ENCODE peak calls at places on chromosomes 3 and 15, in four cellular contexts. Y, E, Q and A are unnamed samples.

GRCh38 chr3:139388961-139389551 is 391 bp downstream of the COPB2 start:
- DNase-seq in Y (no peak), E (no peak), Q (no peak), A (no peak)

GRCh38 chr3:172447611-172448579 is at the start of gene GHSR:
- DNase-seq in Y (no peak), E (no peak), Q (no peak), A (no peak)

GRCh38 chr3:167723872-167724271 is 10.8 kb downstream of the PDCD10 start:
- DNase-seq in Y (no peak), E (no peak), Q (no peak), A (no peak)

GRCh38 chr15:28868744-28869143 is 17.0 kb upstream of the APBA2 start:
- DNase-seq in Y (no peak), E (no peak), Q (no peak), A (no peak)

GRCh38 chr3:44318929-44319328 is 19.6 kb upstream of the TCAIM start:
- DNase-seq in Y (no peak), E (no peak), Q (no peak), A (no peak)

GRCh38 chr3:29255854-29256696 is 24.8 kb upstream of the RBMS3 start:
- DNase-seq in Y (no peak), E (no peak), Q (no peak), A (no peak)

GRCh38 chr3:46423588-46423987 is 16.5 kb downstream of the CCRL2 start:
- DNase-seq in Y (no peak), E (peak), Q (no peak), A (no peak)

GRCh38 chr15:43505723-43506122 is 11.7 kb upstream of the MAP1A start:
- DNase-seq in Y (no peak), E (no peak), Q (no peak), A (no peak)

GRCh38 chr3:134471521-134472193 is 14.1 kb downstream of the ANAPC13 start:
- DNase-seq in Y (no peak), E (no peak), Q (no peak), A (no peak)

GRCh38 chr3:150333482-150333881 is 74.6 kb upstream of the TSC22D2 start:
- DNase-seq in Y (no peak), E (no peak), Q (no peak), A (no peak)

GRCh38 chr3:127809611-127810010 is 12.7 kb downstream of the MGLL start:
- DNase-seq in Y (no peak), E (no peak), Q (no peak), A (no peak)

GRCh38 chr15:34456658-34457057 is 19.1 kb upstream of the GOLGA8A start:
- DNase-seq in Y (no peak), E (no peak), Q (no peak), A (no peak)

GRCh38 chr15:90701880-90702630 is 15.1 kb upstream of the BLM start:
- DNase-seq in Y (no peak), E (no peak), Q (no peak), A (no peak)

GRCh38 chr15:100560323-100560722 is 31.6 kb upstream of the CERS3 start:
- DNase-seq in Y (no peak), E (no peak), Q (no peak), A (no peak)

GRCh38 chr15:31502541-31503229 is 176.1 kb downstream of the KLF13 start:
- DNase-seq in Y (no peak), E (no peak), Q (no peak), A (no peak)

GRCh38 chr3:133295199-133295901 is 104.5 kb upstream of the BFSP2 start:
- DNase-seq in Y (no peak), E (no peak), Q (no peak), A (no peak)

GRCh38 chr15:52803543-52804306 is 13.6 kb upstream of the ONECUT1 start:
- DNase-seq in Y (no peak), E (no peak), Q (no peak), A (peak)

GRCh38 chr15:51322622-51323296 is 15.6 kb downstream of the CYP19A1 start:
- DNase-seq in Y (no peak), E (no peak), Q (peak), A (peak)

GRCh38 chr3:96803860-96804259 is 10.5 kb upstream of the EPHA6 start:
- DNase-seq in Y (no peak), E (no peak), Q (no peak), A (no peak)

GRCh38 chr3:81743096-81744025 is 18.1 kb downstream of the GBE1 start:
- DNase-seq in Y (no peak), E (no peak), Q (no peak), A (peak)

GRCh38 chr15:64930778-64931240 is 19.1 kb downstream of the ANKDD1A start:
- DNase-seq in Y (no peak), E (no peak), Q (peak), A (no peak)

GRCh38 chr3:14598143-14598569 is 53.4 kb upstream of the CCDC174 start:
- DNase-seq in Y (no peak), E (no peak), Q (no peak), A (no peak)

GRCh38 chr15:93065641-93066045 is 23.4 kb downstream of the RGMA start:
- DNase-seq in Y (no peak), E (no peak), Q (no peak), A (no peak)

GRCh38 chr3:41640076-41640475 is 321.8 kb downstream of the ULK4 start:
- DNase-seq in Y (no peak), E (no peak), Q (no peak), A (no peak)

GRCh38 chr15:82843561-82843960 is 34.1 kb downstream of the WHAMM start:
- DNase-seq in Y (no peak), E (no peak), Q (no peak), A (no peak)

GRCh38 chr15:101310163-101310480 is 15.1 kb upstream of the SNRPA1 start:
- DNase-seq in Y (no peak), E (no peak), Q (no peak), A (no peak)

GRCh38 chr3:51340989-51341636 is 44.0 kb upstream of the MANF start:
- DNase-seq in Y (no peak), E (peak), Q (peak), A (no peak)

GRCh38 chr3:37741644-37742043 is 120.0 kb upstream of the CTDSPL start:
- DNase-seq in Y (no peak), E (peak), Q (peak), A (peak)

GRCh38 chr3:190694335-190695001 is 168.0 kb downstream of the GMNC start:
- DNase-seq in Y (no peak), E (no peak), Q (no peak), A (peak)

DNA sequence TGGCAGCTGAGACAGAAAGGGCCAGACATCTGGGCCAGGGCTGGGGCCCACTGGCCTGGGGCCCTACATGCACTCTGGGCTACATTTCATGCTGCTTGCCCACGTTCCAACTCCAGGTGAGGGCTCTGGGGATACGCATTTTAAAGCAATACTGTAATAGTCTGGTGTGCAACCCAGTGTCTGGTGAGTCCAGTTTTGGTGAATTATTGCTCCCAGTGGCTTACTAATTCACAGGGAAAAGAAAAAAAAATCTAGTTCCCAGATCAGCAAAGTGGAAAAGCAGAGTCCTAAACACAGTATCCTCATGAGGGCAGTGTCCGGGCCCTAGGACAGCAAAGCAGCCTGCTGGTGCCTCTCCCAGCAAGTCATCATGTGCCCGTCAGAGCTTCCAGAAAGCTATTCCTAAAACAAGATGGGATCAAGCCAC is 82.4 kb downstream of the CCNL1 start:
- DNase-seq in Y (no peak), E (peak), Q (no peak), A (no peak)
- TF ChIP-seq CTCF in Y (no peak), E (peak), Q (no peak), A (peak)

DNA sequence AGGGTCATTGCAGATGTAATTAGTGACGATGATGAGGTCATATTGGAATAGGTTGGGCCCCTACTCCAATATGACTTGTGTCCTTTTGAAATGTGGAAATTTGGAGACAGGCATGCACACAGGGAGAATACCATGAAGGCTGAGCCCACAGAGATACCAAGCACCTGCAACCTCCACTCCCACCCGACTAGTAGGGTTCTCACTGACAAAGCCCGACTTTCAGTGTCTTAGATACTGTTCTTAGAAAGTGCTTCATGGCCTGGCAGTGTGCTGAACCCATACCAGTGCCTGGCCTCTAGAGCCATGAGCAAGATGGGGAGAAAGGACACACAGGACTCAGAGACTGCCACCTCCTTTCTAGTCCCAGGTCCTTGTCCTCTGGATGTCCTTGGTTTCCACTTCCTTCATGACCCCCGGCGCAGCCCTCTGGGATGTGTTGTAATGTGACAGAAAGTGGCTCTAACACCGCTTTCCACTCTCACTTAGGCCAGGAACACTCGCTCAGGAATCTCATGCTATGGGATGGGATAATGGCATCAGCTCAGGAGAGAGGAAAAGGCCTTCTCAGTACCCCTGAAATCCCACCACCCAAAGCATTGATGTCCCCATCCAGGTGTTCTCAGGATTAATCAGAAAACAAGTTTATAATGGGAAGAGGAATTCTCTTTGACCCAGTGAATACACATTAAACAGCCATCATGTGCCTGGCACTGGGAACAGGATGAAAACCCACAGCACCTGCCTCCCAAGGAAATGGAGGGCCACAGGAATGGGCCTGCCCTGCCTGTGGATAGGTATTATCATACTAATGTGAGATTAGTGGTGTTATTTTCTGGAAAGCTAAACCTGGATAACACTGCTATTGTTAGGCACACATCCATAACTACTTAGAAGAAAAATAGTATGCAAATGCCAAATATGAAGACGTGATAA is 59.9 kb downstream of the RPL39L start:
- DNase-seq in Y (no peak), E (no peak), Q (no peak), A (no peak)
- TF ChIP-seq POLR2A in Y (no peak), E (no peak), Q (no peak), A (no peak)

GRCh38 chr15:57923311-57923710 is 142.2 kb downstream of the ALDH1A2 start:
- DNase-seq in Y (no peak), E (no peak), Q (no peak), A (peak)

GRCh38 chr15:57921371-57921770 is 144.1 kb downstream of the ALDH1A2 start:
- DNase-seq in Y (no peak), E (no peak), Q (no peak), A (no peak)

GRCh38 chr15:57924536-57924935 is 141.0 kb downstream of the ALDH1A2 start:
- DNase-seq in Y (no peak), E (no peak), Q (no peak), A (no peak)

GRCh38 chr15:57923750-57924149 is 141.8 kb downstream of the ALDH1A2 start:
- DNase-seq in Y (no peak), E (no peak), Q (no peak), A (peak)

GRCh38 chr15:57922780-57923179 is 142.7 kb downstream of the ALDH1A2 start:
- DNase-seq in Y (no peak), E (no peak), Q (no peak), A (peak)
- H3K4me3 ChIP-seq in Y (no peak), E (no peak), Q (no peak), A (no peak)

DNA sequence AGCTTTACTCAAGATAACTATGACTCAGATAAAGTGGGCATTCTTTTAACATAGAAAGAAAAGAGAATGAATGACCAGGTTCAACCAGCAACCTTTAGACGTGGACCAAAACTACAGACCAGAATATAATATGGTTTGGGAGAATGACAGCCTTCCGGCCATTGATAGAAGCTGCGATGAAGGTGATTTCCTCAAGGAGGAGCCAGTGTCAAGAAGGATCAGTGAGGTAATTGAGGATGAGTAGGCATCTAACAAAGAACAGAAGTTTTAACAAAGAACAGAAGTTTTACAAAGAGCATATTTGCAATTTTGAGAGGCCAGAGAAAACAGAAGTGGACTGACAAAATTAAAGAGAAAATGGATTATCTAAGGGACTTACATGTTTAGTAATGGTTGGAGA is 289.0 kb upstream of the AGTR1 start:
- DNase-seq in Y (no peak), E (no peak), Q (no peak), A (no peak)
- TF ChIP-seq CTCF in Y (no peak), E (no peak), Q (no peak), A (no peak)